ENCODE peak calls at places on chromosomes 13 and 19, in seven cellular contexts. U is activated B cell treated with CpG ODN at 0.5 μM for 24 hours, O is activated T-cell treated with anti-CD3 and anti-CD28 coated beads for 1 hour, C is left ventricle myocardium inferior, F is right lobe of liver, X is fibroblast of the conjunctiva, K is NCI-H1105. T is an unnamed sample.

GRCh38 chr19:460877-461609 is at the start of gene SHC2:
- DNase-seq in X (no peak), K (peak), U (no peak), F (peak), C (peak), O (no peak), T (no peak)

GRCh38 chr19:18392936-18393335 is 4.5 kb downstream of the LRRC25 start:
- DNase-seq in X (no peak), O (no peak), C (no peak), U (no peak), F (no peak), K (no peak), T (no peak)

GRCh38 chr13:69935043-69935442 is 172.6 kb upstream of the ATXN8OS start:
- DNase-seq in K (no peak), F (no peak), U (no peak), O (no peak), X (no peak), C (no peak), T (no peak)

GRCh38 chr13:34064456-34065205 is 246.7 kb downstream of the RFC3 start:
- DNase-seq in X (no peak), U (no peak), O (no peak), F (no peak), K (no peak), C (no peak), T (no peak)

GRCh38 chr19:51181913-51182419 is 39.9 kb downstream of the SIGLEC7 start:
- DNase-seq in C (no peak), U (no peak), O (no peak), X (no peak), F (no peak), K (no peak), T (no peak)

GRCh38 chr19:13764821-13765394 is 586 bp downstream of the MRI1 start:
- DNase-seq in O (peak), F (peak), C (peak), K (no peak), X (no peak), U (peak), T (peak)

GRCh38 chr13:51838235-51838846 is 6.6 kb downstream of the TMEM272 start:
- DNase-seq in F (no peak), U (no peak), O (no peak), C (no peak), X (no peak), K (no peak), T (no peak)

GRCh38 chr13:97125051-97125809 is 96.9 kb upstream of the MBNL2 start:
- DNase-seq in C (no peak), X (peak), F (no peak), K (no peak), U (no peak), O (no peak), T (no peak)

GRCh38 chr13:100789968-100790367 is 115.4 kb upstream of the TMTC4 start:
- DNase-seq in O (no peak), U (no peak), K (no peak), X (no peak), F (no peak), C (no peak), T (no peak)

GRCh38 chr13:107767119-107767518 is 448.2 kb downstream of the LIG4 start:
- DNase-seq in O (no peak), K (peak), X (no peak), F (no peak), U (no peak), C (no peak), T (no peak)

GRCh38 chr13:113562085-113562749 is 22.3 kb upstream of the TFDP1 start:
- DNase-seq in X (peak), F (peak), C (peak), O (peak), U (peak), K (peak), T (no peak)

GRCh38 chr13:57632276-57633140 is 964 bp downstream of the PCDH17 start:
- DNase-seq in U (no peak), X (no peak), C (no peak), F (peak), K (no peak), O (no peak), T (no peak)

GRCh38 chr19:18417250-18418033 is 1.8 kb upstream of the SSBP4 start:
- DNase-seq in K (no peak), O (no peak), U (no peak), X (peak), C (peak), F (peak), T (peak)

GRCh38 chr19:46849610-46850009 is 1.0 kb downstream of the AP2S1 start:
- DNase-seq in X (no peak), C (no peak), O (no peak), U (no peak), K (no peak), F (no peak), T (no peak)

GRCh38 chr19:39845621-39846175 is 481 bp downstream of the FBL start:
- DNase-seq in K (no peak), C (no peak), F (no peak), O (no peak), X (no peak), U (no peak), T (no peak)

GRCh38 chr19:48636859-48637448 is at the start of gene DBP:
- DNase-seq in U (no peak), X (no peak), K (no peak), O (no peak), C (peak), F (peak), T (no peak)

GRCh38 chr13:43744630-43745029 is 42.1 kb downstream of the ENOX1 start:
- DNase-seq in C (no peak), F (no peak), X (no peak), O (no peak), K (no peak), U (no peak), T (no peak)

GRCh38 chr19:55340144-55340783 is 588 bp downstream of the KMT5C start:
- DNase-seq in O (no peak), U (no peak), X (no peak), F (peak), K (no peak), C (no peak), T (peak)

GRCh38 chr13:22837980-22838615 is 342.7 kb upstream of the SGCG start:
- DNase-seq in C (no peak), X (no peak), U (no peak), F (no peak), O (no peak), K (no peak), T (no peak)

GRCh38 chr13:98298599-98298998 is 121.5 kb upstream of the RNF113B start:
- DNase-seq in F (no peak), U (no peak), C (no peak), O (no peak), X (no peak), K (no peak), T (no peak)

GRCh38 chr19:52190679-52191293 is 934 bp downstream of the PPP2R1A start:
- DNase-seq in C (no peak), F (peak), U (peak), K (no peak), X (peak), O (no peak), T (no peak)

GRCh38 chr13:32475403-32475802 is 47.5 kb upstream of the N4BP2L1 start:
- DNase-seq in K (no peak), C (no peak), F (no peak), X (no peak), O (no peak), U (no peak), T (no peak)

GRCh38 chr19:18865973-18866799 is 29.8 kb downstream of the CERS1 start:
- DNase-seq in O (peak), F (peak), U (peak), C (peak), X (no peak), K (no peak), T (peak)